ENCODE peak calls at places on chromosomes 13 and 19, in ten cellular contexts. D, Z, H, F, M, G, W, C, A and Q are unnamed samples.

GRCh38 chr13:111402441-111402840 is 82.0 kb downstream of the TEX29 start:
- DNase-seq in W (no peak), F (no peak), H (no peak), Z (no peak), D (no peak), C (no peak), M (no peak), A (no peak), G (no peak), Q (no peak)

GRCh38 chr19:40907968-40908735 is 26.1 kb upstream of the CYP2A7 start:
- DNase-seq in G (no peak), M (peak), Z (peak), F (no peak), H (no peak), A (no peak), W (no peak), D (no peak), C (no peak), Q (no peak)

GRCh38 chr13:113178070-113178895 is 19.8 kb downstream of the PROZ start:
- DNase-seq in G (no peak), W (peak), F (no peak), Z (no peak), H (no peak), D (no peak), C (peak), M (no peak), A (peak), Q (no peak)

GRCh38 chr13:97653741-97654140 is 219.8 kb downstream of the RAP2A start:
- DNase-seq in W (peak), G (no peak), H (no peak), F (no peak), A (peak), M (no peak), Z (no peak), C (no peak), D (no peak), Q (no peak)

GRCh38 chr13:79246575-79246949 is 159.5 kb downstream of the RBM26 start:
- DNase-seq in F (no peak), W (no peak), A (no peak), M (no peak), C (no peak), D (no peak), Z (no peak), H (no peak), G (no peak), Q (no peak)

GRCh38 chr13:110132178-110132975 is 174.6 kb downstream of the COL4A1 start:
- DNase-seq in D (no peak), C (no peak), G (no peak), Z (no peak), H (no peak), F (no peak), A (no peak), W (no peak), M (no peak), Q (no peak)

GRCh38 chr13:51549593-51549992 is 34.7 kb upstream of the WDFY2 start:
- DNase-seq in C (no peak), M (no peak), H (no peak), F (no peak), D (no peak), G (no peak), A (no peak), W (no peak), Z (no peak), Q (no peak)

GRCh38 chr13:69553976-69554375 is 553.6 kb upstream of the ATXN8OS start:
- DNase-seq in G (no peak), W (no peak), C (no peak), D (no peak), Z (no peak), A (no peak), H (peak), F (no peak), M (no peak), Q (no peak)

GRCh38 chr13:30325668-30326067 is 18.3 kb upstream of the KATNAL1 start:
- DNase-seq in M (no peak), G (no peak), D (no peak), H (no peak), A (no peak), Z (no peak), W (no peak), F (no peak), C (no peak), Q (no peak)